ENCODE peak calls at places on chromosomes 6 and 20, in five cellular contexts. One of them, this sample, is unnamed.

GRCh38 chr20:64077541-64077875 is 1.8 kb downstream of the RGS19 start:
- DNase-seq in mammary epithelial cell: no peak
- DNase-seq in HL-60: no peak
- DNase-seq in testis: no peak
- DNase-seq in heart left ventricle: no peak
- DNase-seq in this sample: no peak

GRCh38 chr6:88586371-88587157 is 376.9 kb downstream of the RNGTT start:
- DNase-seq in mammary epithelial cell: no peak
- DNase-seq in HL-60: no peak
- DNase-seq in testis: peak
- DNase-seq in heart left ventricle: no peak
- DNase-seq in this sample: no peak

GRCh38 chr6:111691345-111692225 is 85.9 kb upstream of the TRAF3IP2 start:
- DNase-seq in mammary epithelial cell: no peak
- DNase-seq in HL-60: no peak
- DNase-seq in testis: no peak
- DNase-seq in heart left ventricle: no peak
- DNase-seq in this sample: no peak

GRCh38 chr6:155093430-155093829 is 98.3 kb downstream of the TIAM2 start:
- DNase-seq in mammary epithelial cell: no peak
- DNase-seq in HL-60: no peak
- DNase-seq in testis: no peak
- DNase-seq in heart left ventricle: no peak
- DNase-seq in this sample: no peak

GRCh38 chr20:48605364-48606116 is 222.3 kb downstream of the PREX1 start:
- DNase-seq in mammary epithelial cell: no peak
- DNase-seq in HL-60: no peak
- DNase-seq in testis: no peak
- DNase-seq in heart left ventricle: no peak
- DNase-seq in this sample: no peak

GRCh38 chr6:19312291-19312978 is 524.7 kb upstream of the ID4 start:
- DNase-seq in mammary epithelial cell: no peak
- DNase-seq in HL-60: no peak
- DNase-seq in testis: no peak
- DNase-seq in heart left ventricle: no peak
- DNase-seq in this sample: no peak

GRCh38 chr20:31719644-31720485 is 2.8 kb downstream of the BCL2L1 start:
- DNase-seq in mammary epithelial cell: no peak
- DNase-seq in HL-60: no peak
- DNase-seq in testis: no peak
- DNase-seq in heart left ventricle: no peak
- DNase-seq in this sample: no peak

GRCh38 chr6:19478992-19479391 is 358.2 kb upstream of the ID4 start:
- DNase-seq in mammary epithelial cell: peak
- DNase-seq in HL-60: no peak
- DNase-seq in testis: peak
- DNase-seq in heart left ventricle: no peak
- DNase-seq in this sample: no peak

GRCh38 chr6:152746172-152746553 is 4.4 kb upstream of the VIP start:
- DNase-seq in mammary epithelial cell: peak
- DNase-seq in HL-60: no peak
- DNase-seq in testis: no peak
- DNase-seq in heart left ventricle: no peak
- DNase-seq in this sample: no peak

GRCh38 chr20:32731882-32732266 is 11.4 kb downstream of the COMMD7 start:
- DNase-seq in mammary epithelial cell: no peak
- DNase-seq in HL-60: peak
- DNase-seq in testis: no peak
- DNase-seq in heart left ventricle: no peak
- DNase-seq in this sample: no peak

GRCh38 chr6:79269877-79270276 is 35.4 kb upstream of the HMGN3 start:
- DNase-seq in mammary epithelial cell: peak
- DNase-seq in HL-60: no peak
- DNase-seq in testis: peak
- DNase-seq in heart left ventricle: no peak
- DNase-seq in this sample: no peak

GRCh38 chr20:48298851-48299484 is 513.7 kb upstream of the SULF2 start:
- DNase-seq in mammary epithelial cell: peak
- DNase-seq in HL-60: no peak
- DNase-seq in testis: no peak
- DNase-seq in heart left ventricle: no peak
- DNase-seq in this sample: no peak

GRCh38 chr6:147321260-147321659 is 117.0 kb downstream of the STXBP5 start:
- DNase-seq in mammary epithelial cell: no peak
- DNase-seq in HL-60: no peak
- DNase-seq in testis: no peak
- DNase-seq in heart left ventricle: no peak
- DNase-seq in this sample: no peak

DNA sequence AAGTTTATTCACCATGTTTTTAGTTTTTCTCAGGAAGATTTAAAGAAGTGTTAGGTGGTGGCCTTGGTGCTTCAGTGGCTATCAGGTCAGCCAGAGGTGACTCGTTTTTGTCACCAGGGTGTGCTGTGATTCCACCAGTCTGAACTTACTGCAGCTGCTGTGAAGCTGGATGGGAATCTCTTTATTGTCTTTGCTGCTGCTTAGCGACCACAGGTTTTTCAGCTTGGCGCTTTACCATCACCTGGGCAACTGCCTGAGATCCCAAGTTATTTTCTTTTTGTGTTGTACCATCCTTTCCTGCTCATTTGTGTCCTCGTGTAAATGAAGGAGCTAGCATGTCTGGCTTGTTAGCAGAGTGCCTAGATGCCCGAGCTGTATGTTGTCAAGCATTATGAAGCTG is 146.9 kb downstream of the MACROD2 start:
- DNase-seq in mammary epithelial cell: peak
- DNase-seq in HL-60: peak
- DNase-seq in testis: peak
- DNase-seq in heart left ventricle: no peak
- DNase-seq in this sample: no peak
- TF ChIP-seq CTCF in mammary epithelial cell: peak
- TF ChIP-seq CTCF in HL-60: no peak
- TF ChIP-seq CTCF in testis: peak
- TF ChIP-seq CTCF in heart left ventricle: peak
- TF ChIP-seq CTCF in this sample: peak

GRCh38 chr6:27679308-27679967 is 206.5 kb upstream of the ZNF184 start:
- DNase-seq in mammary epithelial cell: no peak
- DNase-seq in HL-60: no peak
- DNase-seq in testis: no peak
- DNase-seq in heart left ventricle: no peak
- DNase-seq in this sample: no peak
- H3K4me3 ChIP-seq in mammary epithelial cell: no peak
- H3K4me3 ChIP-seq in HL-60: no peak
- H3K4me3 ChIP-seq in testis: peak
- H3K4me3 ChIP-seq in heart left ventricle: no peak
- H3K4me3 ChIP-seq in this sample: no peak

GRCh38 chr20:9617940-9618339 is 103.5 kb downstream of the LAMP5 start:
- DNase-seq in mammary epithelial cell: peak
- DNase-seq in HL-60: no peak
- DNase-seq in testis: peak
- DNase-seq in heart left ventricle: no peak
- DNase-seq in this sample: no peak
- TF ChIP-seq CTCF in mammary epithelial cell: peak
- TF ChIP-seq CTCF in HL-60: peak
- TF ChIP-seq CTCF in testis: peak
- TF ChIP-seq CTCF in heart left ventricle: peak
- TF ChIP-seq CTCF in this sample: peak

DNA sequence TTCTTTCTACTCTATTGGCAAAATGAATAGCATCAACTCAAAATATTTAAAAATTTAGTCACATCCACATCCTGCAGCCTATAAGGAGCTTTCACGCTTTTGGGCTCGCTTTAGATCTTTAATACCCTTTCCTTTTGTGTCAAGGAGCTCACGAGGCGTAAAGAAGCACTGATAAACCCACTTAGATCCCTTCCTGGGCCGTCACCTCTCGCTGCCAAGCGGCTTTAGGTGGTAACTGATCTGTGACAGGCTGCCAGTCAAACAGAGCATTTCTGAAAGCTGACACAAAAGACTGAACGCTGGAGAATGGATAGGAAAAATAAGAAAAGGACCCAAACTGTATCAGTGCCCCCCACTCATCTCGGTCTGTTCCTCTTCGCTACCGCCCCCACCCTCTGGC is 385.7 kb upstream of the MMS22L start:
- DNase-seq in mammary epithelial cell: no peak
- DNase-seq in HL-60: no peak
- DNase-seq in testis: no peak
- DNase-seq in heart left ventricle: peak
- DNase-seq in this sample: no peak
- H3K4me3 ChIP-seq in mammary epithelial cell: no peak
- H3K4me3 ChIP-seq in HL-60: no peak
- H3K4me3 ChIP-seq in testis: no peak
- H3K4me3 ChIP-seq in heart left ventricle: peak
- H3K4me3 ChIP-seq in this sample: no peak

GRCh38 chr6:82178759-82179112 is 68.8 kb downstream of the IBTK start:
- DNase-seq in mammary epithelial cell: no peak
- DNase-seq in HL-60: no peak
- DNase-seq in testis: no peak
- DNase-seq in heart left ventricle: no peak
- DNase-seq in this sample: no peak

GRCh38 chr6:82182756-82183155 is 64.8 kb downstream of the IBTK start:
- DNase-seq in mammary epithelial cell: peak
- DNase-seq in HL-60: no peak
- DNase-seq in testis: no peak
- DNase-seq in heart left ventricle: no peak
- DNase-seq in this sample: no peak

GRCh38 chr6:82179415-82179814 is 68.1 kb downstream of the IBTK start:
- DNase-seq in mammary epithelial cell: no peak
- DNase-seq in HL-60: no peak
- DNase-seq in testis: no peak
- DNase-seq in heart left ventricle: no peak
- DNase-seq in this sample: no peak

GRCh38 chr6:82176616-82177015 is 70.9 kb downstream of the IBTK start:
- DNase-seq in mammary epithelial cell: no peak
- DNase-seq in HL-60: no peak
- DNase-seq in testis: no peak
- DNase-seq in heart left ventricle: no peak
- DNase-seq in this sample: no peak

DNA sequence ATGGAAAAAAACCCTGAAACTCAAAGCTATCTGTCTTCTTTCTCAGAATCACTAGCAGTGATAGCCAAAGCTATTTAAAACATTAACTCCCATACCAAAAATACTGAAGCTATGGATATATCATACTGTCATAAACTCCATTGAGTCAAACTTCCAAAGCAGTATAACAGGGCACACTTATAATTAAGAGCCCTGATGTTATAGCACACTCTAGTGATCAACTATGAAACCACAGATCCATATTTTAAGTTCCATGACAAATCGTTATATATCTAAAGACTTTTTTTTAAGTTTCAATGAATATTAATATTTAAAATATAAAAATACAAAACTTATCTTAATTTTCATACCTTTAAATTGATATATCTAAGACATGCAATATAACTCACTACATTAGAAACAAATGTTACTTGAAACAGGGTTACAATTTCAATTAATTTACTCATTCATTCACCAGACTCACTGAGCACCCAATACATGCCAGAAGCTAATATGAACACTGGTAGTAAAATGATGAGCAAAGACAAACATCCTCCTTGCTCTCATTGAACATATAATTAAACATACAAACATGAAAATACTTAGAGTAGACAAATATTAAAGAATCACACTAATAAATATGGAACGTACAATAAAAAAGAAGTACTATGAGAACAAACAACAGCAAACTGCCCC is 69.3 kb downstream of the IBTK start:
- DNase-seq in mammary epithelial cell: peak
- DNase-seq in HL-60: no peak
- DNase-seq in testis: no peak
- DNase-seq in heart left ventricle: no peak
- DNase-seq in this sample: no peak
- TF ChIP-seq CTCF in mammary epithelial cell: peak
- TF ChIP-seq CTCF in HL-60: no peak
- TF ChIP-seq CTCF in testis: peak
- TF ChIP-seq CTCF in heart left ventricle: peak
- TF ChIP-seq CTCF in this sample: no peak

GRCh38 chr20:11777861-11778570 is 139.7 kb upstream of the BTBD3 start:
- DNase-seq in mammary epithelial cell: no peak
- DNase-seq in HL-60: no peak
- DNase-seq in testis: no peak
- DNase-seq in heart left ventricle: no peak
- DNase-seq in this sample: no peak
- H3K4me3 ChIP-seq in mammary epithelial cell: no peak
- H3K4me3 ChIP-seq in HL-60: no peak
- H3K4me3 ChIP-seq in testis: no peak
- H3K4me3 ChIP-seq in heart left ventricle: no peak
- H3K4me3 ChIP-seq in this sample: no peak

GRCh38 chr6:2819115-2819514 is 22.5 kb downstream of the SERPINB1 start:
- DNase-seq in mammary epithelial cell: no peak
- DNase-seq in HL-60: no peak
- DNase-seq in testis: no peak
- DNase-seq in heart left ventricle: no peak
- DNase-seq in this sample: no peak

GRCh38 chr6:2818593-2818992 is 23.1 kb downstream of the SERPINB1 start:
- DNase-seq in mammary epithelial cell: peak
- DNase-seq in HL-60: no peak
- DNase-seq in testis: no peak
- DNase-seq in heart left ventricle: no peak
- DNase-seq in this sample: no peak

GRCh38 chr6:2823104-2823850 is 18.4 kb downstream of the SERPINB1 start:
- DNase-seq in mammary epithelial cell: no peak
- DNase-seq in HL-60: no peak
- DNase-seq in testis: no peak
- DNase-seq in heart left ventricle: no peak
- DNase-seq in this sample: no peak

GRCh38 chr6:2819891-2820814 is 21.5 kb downstream of the SERPINB1 start:
- DNase-seq in mammary epithelial cell: no peak
- DNase-seq in HL-60: no peak
- DNase-seq in testis: no peak
- DNase-seq in heart left ventricle: no peak
- DNase-seq in this sample: no peak

GRCh38 chr6:2821554-2821953 is 20.1 kb downstream of the SERPINB1 start:
- DNase-seq in mammary epithelial cell: no peak
- DNase-seq in HL-60: no peak
- DNase-seq in testis: no peak
- DNase-seq in heart left ventricle: no peak
- DNase-seq in this sample: no peak
- TF ChIP-seq CTCF in mammary epithelial cell: no peak
- TF ChIP-seq CTCF in HL-60: no peak
- TF ChIP-seq CTCF in testis: no peak
- TF ChIP-seq CTCF in heart left ventricle: no peak
- TF ChIP-seq CTCF in this sample: no peak

This sample was measured in GM12864.